ENCODE peak calls at places on chromosome 4, in six cellular contexts. O is CD8-positive, alpha-beta T cell; R is CD4-positive, alpha-beta memory T cell; M is aorta; J is mesendoderm; U is upper lobe of right lung. V is an unnamed sample. For H3K27me3, the result is how much of the 10 kb centered on the place peaks cover.

GRCh38 chr4:118680808-118681207 is 4.4 kb upstream of the METTL14 start:
- DNase-seq in M (no peak), U (no peak), J (peak), R (no peak), O (no peak), V (no peak)

GRCh38 chr4:14716622-14717021 is 285.7 kb upstream of the CPEB2 start:
- DNase-seq in U (no peak), O (no peak), J (no peak), M (no peak), R (no peak), V (no peak)

GRCh38 chr4:40778090-40778489 is 28.3 kb downstream of the NSUN7 start:
- DNase-seq in U (no peak), R (no peak), O (no peak), J (no peak), M (no peak), V (no peak)

GRCh38 chr4:87209182-87209581 is 11.2 kb downstream of the KLHL8 start:
- DNase-seq in M (no peak), U (no peak), R (no peak), O (no peak), J (no peak), V (no peak)

GRCh38 chr4:53914313-53915016 is 149.9 kb downstream of the CHIC2 start:
- DNase-seq in M (no peak), J (no peak), R (no peak), O (no peak), U (no peak), V (no peak)

GRCh38 chr4:145417348-145418130 is 64.1 kb upstream of the SMAD1 start:
- DNase-seq in M (no peak), U (no peak), O (no peak), J (no peak), R (no peak), V (no peak)

GRCh38 chr4:184911310-184911709 is 85.5 kb upstream of the ACSL1 start:
- DNase-seq in R (no peak), M (no peak), O (no peak), U (no peak), J (no peak), V (no peak)

GRCh38 chr4:173301518-173302201 is 32.5 kb downstream of the HMGB2 start:
- DNase-seq in M (no peak), U (no peak), R (peak), J (peak), O (no peak), V (no peak)

GRCh38 chr4:41647368-41647767 is 101.2 kb downstream of the PHOX2B start:
- DNase-seq in O (no peak), R (no peak), U (no peak), J (no peak), M (no peak), V (no peak)

GRCh38 chr4:38360201-38360600 is 303.8 kb upstream of the KLF3 start:
- DNase-seq in O (no peak), J (no peak), U (no peak), R (no peak), M (no peak), V (no peak)
- H3K27me3 ChIP-seq in O (under half), J (under half), U (under half), R (under half), M (under half), V (under half)

GRCh38 chr4:140612356-140612755 is 43.6 kb upstream of the UCP1 start:
- DNase-seq in M (no peak), J (no peak), O (no peak), R (no peak), U (no peak), V (no peak)

GRCh38 chr4:140617494-140618060 is 48.8 kb upstream of the UCP1 start:
- DNase-seq in U (no peak), M (no peak), J (no peak), R (no peak), O (no peak), V (no peak)

GRCh38 chr4:140609548-140610425 is 41.0 kb upstream of the UCP1 start:
- DNase-seq in U (no peak), J (peak), O (no peak), M (no peak), R (peak), V (no peak)

GRCh38 chr4:140611854-140612253 is 43.1 kb upstream of the UCP1 start:
- DNase-seq in U (no peak), O (no peak), J (no peak), M (no peak), R (no peak), V (no peak)

GRCh38 chr4:140615451-140615850 is 46.7 kb upstream of the UCP1 start:
- DNase-seq in M (no peak), O (no peak), U (no peak), R (no peak), J (no peak), V (no peak)
- H3K27me3 ChIP-seq in M (under half), O (under half), U (under half), R (under half), J (under half), V (under half)

DNA sequence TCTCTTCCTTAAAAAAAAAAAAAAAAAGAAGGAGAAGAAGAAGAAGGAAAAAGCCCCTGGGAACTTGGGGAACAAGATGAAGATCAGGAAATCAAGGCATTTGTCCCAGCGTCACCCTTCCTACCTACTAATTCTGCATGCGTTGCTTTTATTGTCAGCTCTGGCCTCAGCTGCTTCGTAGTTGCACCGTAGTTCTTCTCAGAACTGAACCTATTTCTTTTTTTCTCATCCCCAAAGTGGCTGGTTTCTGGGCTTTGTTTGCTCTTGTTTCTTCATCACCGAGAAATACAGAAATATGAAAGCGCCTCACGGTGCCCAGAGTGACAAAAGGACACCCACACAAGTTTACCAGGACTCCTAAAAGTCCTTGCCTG is 891 bp downstream of the PRKG2 start:
- DNase-seq in O (no peak), J (no peak), M (no peak), U (no peak), R (no peak), V (no peak)
- H3K27me3 ChIP-seq in O (under half), J (under half), M (under half), U (under half), R (under half), V (under half)

GRCh38 chr4:114598191-114599121 is at the start of gene UGT8:
- DNase-seq in U (peak), R (no peak), O (no peak), M (peak), J (peak), V (peak)
- H3K27me3 ChIP-seq in U (under half), R (under half), O (under half), M (under half), J (under half), V (under half)

DNA sequence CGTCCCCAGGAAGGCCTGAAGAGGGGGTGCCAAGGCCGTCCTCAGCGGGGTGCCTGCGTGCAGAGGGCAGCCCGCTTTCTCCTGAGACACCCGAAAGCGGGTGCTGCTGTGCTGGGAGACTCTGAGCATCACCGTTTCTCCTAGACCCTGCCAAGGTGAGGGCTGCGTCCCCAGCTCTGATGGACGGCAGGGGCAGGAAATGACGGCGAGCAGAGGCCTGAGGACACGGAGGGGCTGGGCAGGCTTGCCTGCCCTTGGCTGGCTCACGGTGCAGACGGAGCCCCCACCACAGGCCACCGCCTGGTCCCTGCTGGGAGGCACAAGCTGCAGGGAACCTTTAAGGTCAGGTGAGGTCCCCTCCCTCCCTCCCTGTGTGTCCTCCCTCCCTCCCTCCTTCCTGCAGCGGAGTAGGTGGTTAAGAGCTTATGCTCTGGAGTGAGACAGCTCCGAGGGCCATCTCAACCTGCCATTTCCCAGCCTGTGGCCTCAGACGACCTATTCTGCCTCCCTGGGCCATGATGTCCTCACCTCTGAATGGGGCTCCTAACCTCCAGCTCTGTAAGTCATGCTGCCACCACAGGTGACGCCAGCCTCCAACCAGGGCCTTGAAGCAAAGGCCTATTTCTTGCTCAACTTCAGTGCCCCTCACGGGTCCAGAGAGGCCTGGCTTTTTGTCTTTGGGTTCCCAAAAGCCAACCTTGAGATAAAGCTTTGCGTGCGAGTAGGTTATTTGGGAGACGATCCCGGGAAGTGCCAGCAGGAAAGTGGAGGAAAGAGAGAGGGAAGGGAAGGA is 54.2 kb upstream of the GRPEL1 start:
- DNase-seq in J (no peak), U (no peak), M (no peak), R (no peak), O (no peak), V (no peak)
- H3K27me3 ChIP-seq in J (under half), U (under half), M (under half), R (under half), O (under half), V (under half)

GRCh38 chr4:77395481-77395880 is 210.1 kb upstream of the CXCL13 start:
- DNase-seq in M (no peak), J (no peak), O (no peak), U (no peak), R (no peak), V (no peak)

GRCh38 chr4:77393981-77394380 is 211.6 kb upstream of the CXCL13 start:
- DNase-seq in O (no peak), R (no peak), U (no peak), J (no peak), M (no peak), V (no peak)

DNA sequence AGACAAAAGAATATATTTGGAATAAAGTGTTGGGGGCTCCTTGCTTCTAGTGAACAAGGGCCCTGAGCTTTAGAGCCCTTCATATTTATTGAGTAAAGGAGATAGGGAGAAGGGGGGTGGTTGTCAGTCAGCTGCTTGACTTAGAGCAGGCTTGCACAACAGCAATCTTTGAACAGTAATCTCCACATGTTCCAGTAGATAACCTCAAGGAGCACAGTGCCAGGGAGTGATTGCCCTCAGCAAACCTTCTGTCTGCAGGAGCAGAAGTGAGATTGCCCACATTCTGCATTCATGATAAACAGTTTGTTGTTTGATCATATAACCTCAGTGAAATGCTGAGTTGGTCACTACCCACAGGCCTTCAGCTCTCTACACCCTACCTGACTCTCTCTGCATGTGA is 205.8 kb upstream of the CXCL13 start:
- DNase-seq in U (no peak), R (no peak), J (no peak), M (no peak), O (no peak), V (no peak)
- H3K27me3 ChIP-seq in U (under half), R (under half), J (under half), M (under half), O (under half), V (under half)

V was measured in GM06990.